ENCODE peak calls at places on chromosomes 12 and 14, in six cellular contexts. R is A549, Z is H1, Q is K562, Y is HepG2, H is GM12878. D is an unnamed sample.

GRCh38 chr12:107654866-107655265 is 30.7 kb upstream of the PWP1 start:
- DNase-seq in H (no peak), Y (no peak), R (no peak), Q (no peak), Z (no peak), D (no peak)

GRCh38 chr14:80956922-80957321 is 1.5 kb downstream of the TSHR start:
- DNase-seq in R (no peak), Y (no peak), H (no peak), Z (no peak), Q (no peak), D (no peak)

GRCh38 chr14:96255501-96256366 is at the start of gene BDKRB1:
- DNase-seq in H (no peak), Y (no peak), Q (no peak), Z (no peak), R (no peak), D (no peak)

GRCh38 chr14:98906123-98906995 is 365.6 kb downstream of the BCL11B start:
- DNase-seq in Z (no peak), H (no peak), R (peak; percentile 77), Q (no peak), Y (peak; percentile 3), D (no peak)

GRCh38 chr14:96627386-96627785 is 125.2 kb downstream of the PAPOLA start:
- DNase-seq in H (no peak), Q (no peak), R (no peak), Z (no peak), Y (no peak), D (no peak)

GRCh38 chr14:100537701-100538565 is 49.3 kb downstream of the BEGAIN start:
- DNase-seq in Y (no peak), R (no peak), Z (peak; percentile 52), Q (no peak), H (no peak), D (peak; percentile 39)

GRCh38 chr14:91728616-91729183 is 3.2 kb downstream of the CATSPERB start:
- DNase-seq in Y (no peak), H (no peak), Z (no peak), Q (no peak), R (no peak), D (no peak)

GRCh38 chr12:104494816-104495158 is 38.0 kb downstream of the CHST11 start:
- DNase-seq in Z (no peak), Q (no peak), H (peak; percentile 47), R (no peak), Y (no peak), D (no peak)

GRCh38 chr12:131894981-131895639 is 688 bp downstream of the ULK1 start:
- DNase-seq in Z (peak; percentile 57), Y (no peak), H (no peak), R (peak; percentile 49), Q (no peak), D (peak; percentile 53)

GRCh38 chr12:29131539-29131938 is 17.5 kb upstream of the FAR2 start:
- DNase-seq in Q (no peak), R (no peak), Z (no peak), Y (no peak), H (no peak), D (no peak)

GRCh38 chr12:21438643-21439042 is 1.2 kb downstream of the PYROXD1 start:
- DNase-seq in Z (no peak), Q (peak; percentile 24), H (no peak), R (peak; percentile 25), Y (no peak), D (no peak)

GRCh38 chr14:50339178-50339804 is 27.2 kb downstream of the DMAC2L start:
- DNase-seq in Y (no peak), R (no peak), Q (no peak), H (no peak), Z (no peak), D (no peak)

GRCh38 chr12:14194572-14194971 is 170.9 kb upstream of the ATF7IP start:
- DNase-seq in H (no peak), Z (no peak), Y (no peak), Q (no peak), R (no peak), D (no peak)

GRCh38 chr14:75459099-75459741 is 31.4 kb downstream of the JDP2 start:
- DNase-seq in H (no peak), Y (no peak), Q (no peak), R (peak; percentile 19), Z (no peak), D (no peak)

GRCh38 chr12:1635656-1636055 is 6.6 kb downstream of the WNT5B start:
- DNase-seq in H (no peak), Y (no peak), Z (no peak), R (no peak), Q (no peak), D (no peak)

GRCh38 chr12:1633459-1633858 is 4.4 kb downstream of the WNT5B start:
- DNase-seq in Q (no peak), Z (no peak), Y (no peak), R (no peak), H (no peak), D (no peak)

GRCh38 chr12:1634149-1634548 is 5.1 kb downstream of the WNT5B start:
- DNase-seq in R (no peak), H (no peak), Y (no peak), Z (no peak), Q (no peak), D (no peak)

GRCh38 chr12:1632702-1633101 is 3.7 kb downstream of the WNT5B start:
- DNase-seq in H (no peak), Q (no peak), R (no peak), Z (no peak), Y (no peak), D (no peak)

DNA sequence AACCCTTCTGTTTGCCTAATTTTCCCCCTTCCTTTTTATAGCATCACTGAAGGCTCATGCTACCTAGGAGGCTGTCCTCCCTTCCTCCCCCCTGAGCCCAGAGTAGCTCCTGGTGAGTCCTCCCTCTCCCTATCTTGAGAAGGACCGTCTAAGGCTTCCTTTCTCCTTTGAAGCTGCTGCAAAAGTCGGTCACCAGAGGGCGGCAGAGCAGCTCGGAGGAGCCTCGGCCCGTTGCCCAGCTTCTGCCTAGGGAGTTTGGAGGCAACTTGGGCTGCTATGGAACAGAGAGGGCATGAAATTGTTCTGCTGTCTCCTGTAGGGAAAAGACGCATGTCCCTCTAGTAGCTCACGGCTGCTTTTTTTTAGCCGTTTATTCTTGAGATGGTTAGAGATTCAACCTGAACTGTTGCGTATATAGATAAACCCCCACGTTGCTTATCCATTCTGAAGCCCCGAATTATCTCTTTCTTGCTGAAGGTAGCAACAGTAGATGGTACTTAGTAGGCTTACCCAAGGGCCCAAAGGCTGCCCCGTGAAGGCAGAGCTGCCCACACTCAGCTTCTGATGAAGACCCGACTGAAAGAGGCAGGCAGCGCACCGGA is 5.7 kb downstream of the WNT5B start:
- DNase-seq in Y (peak; percentile 27), Q (peak; percentile 74), R (peak; percentile 76), H (no peak), Z (peak; percentile 88), D (peak; percentile 83)
- TF ChIP-seq USF2 in Y (no peak), Q (no peak), R (no peak), H (no peak), Z (no peak), D (no peak)

GRCh38 chr12:113230315-113231274 is 9.3 kb downstream of the TPCN1 start:
- DNase-seq in R (no peak), Z (no peak), Q (peak; percentile 80), H (no peak), Y (peak; percentile 94), D (no peak)

GRCh38 chr12:113232232-113232615 is 11.0 kb downstream of the TPCN1 start:
- DNase-seq in R (no peak), H (no peak), Q (no peak), Z (no peak), Y (no peak), D (no peak)

GRCh38 chr12:113232787-113233585 is 11.7 kb downstream of the TPCN1 start:
- DNase-seq in Z (peak; percentile 72), Q (no peak), Y (no peak), H (peak; percentile 69), R (no peak), D (no peak)

GRCh38 chr12:113233967-113234366 is 12.7 kb downstream of the TPCN1 start:
- DNase-seq in R (no peak), Q (no peak), Z (no peak), Y (no peak), H (no peak), D (no peak)

DNA sequence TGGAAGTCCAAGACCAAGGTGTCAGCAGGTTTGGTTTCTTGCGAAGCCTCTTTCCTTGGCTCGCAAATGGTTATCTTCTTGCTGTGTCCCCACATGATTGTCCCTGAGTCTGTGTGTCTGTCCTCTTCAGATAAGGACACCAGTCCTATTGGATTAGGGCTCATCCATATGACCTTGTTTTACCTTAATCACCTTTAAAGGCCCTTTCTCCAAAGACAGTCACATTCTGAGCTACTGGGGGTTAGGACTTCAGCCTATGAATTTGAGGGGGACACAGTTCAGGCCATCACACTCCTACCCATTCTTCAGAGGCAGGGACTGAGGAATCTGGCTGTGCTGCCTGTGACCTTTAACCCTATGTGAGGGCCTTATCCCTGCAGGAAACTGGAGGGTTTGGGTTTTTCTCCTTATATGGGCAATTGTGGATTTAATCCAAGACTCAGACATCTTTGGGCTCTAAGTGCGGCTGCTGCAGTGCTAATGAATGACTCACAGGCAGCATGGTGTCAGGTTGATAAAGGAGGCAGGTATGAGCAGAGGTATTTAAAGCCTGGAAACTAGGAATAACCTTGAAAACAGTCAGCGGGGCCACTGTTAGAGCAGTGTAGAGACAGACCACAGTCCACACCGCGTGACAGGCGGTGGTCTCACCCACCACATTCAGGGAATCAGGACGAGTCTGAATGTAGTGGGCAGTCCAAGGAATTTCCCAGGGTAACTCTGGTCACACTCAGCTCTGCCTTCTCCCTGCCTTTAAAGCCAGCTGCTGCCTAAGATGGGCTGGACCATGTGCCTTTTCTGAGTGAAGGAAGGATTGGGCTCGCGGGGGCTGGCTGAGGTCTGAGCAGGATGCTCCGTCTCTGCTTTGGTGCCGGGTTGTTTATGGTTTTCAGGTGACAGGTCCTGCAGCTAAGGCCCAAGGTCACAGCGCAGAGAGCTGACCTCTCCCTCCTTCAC is 10.3 kb downstream of the TPCN1 start:
- DNase-seq in H (no peak), R (peak; percentile 36), Y (peak; percentile 79), Z (no peak), Q (peak; percentile 84), D (no peak)
- TF ChIP-seq EP300 in H (no peak), R (no peak), Y (peak; percentile 19), Z (peak; percentile 19), Q (peak; percentile 80), D (no peak)

GRCh38 chr12:48455116-48455515 is 17.2 kb upstream of the ANP32D start:
- DNase-seq in R (no peak), H (no peak), Q (no peak), Z (no peak), Y (no peak), D (no peak)

GRCh38 chr12:48459259-48459658 is 13.1 kb upstream of the ANP32D start:
- DNase-seq in Q (peak; percentile 55), R (no peak), Y (no peak), Z (no peak), H (no peak), D (no peak)

GRCh38 chr12:48451372-48451771 is 21.0 kb upstream of the ANP32D start:
- DNase-seq in H (no peak), Y (no peak), R (no peak), Q (no peak), Z (no peak), D (no peak)

DNA sequence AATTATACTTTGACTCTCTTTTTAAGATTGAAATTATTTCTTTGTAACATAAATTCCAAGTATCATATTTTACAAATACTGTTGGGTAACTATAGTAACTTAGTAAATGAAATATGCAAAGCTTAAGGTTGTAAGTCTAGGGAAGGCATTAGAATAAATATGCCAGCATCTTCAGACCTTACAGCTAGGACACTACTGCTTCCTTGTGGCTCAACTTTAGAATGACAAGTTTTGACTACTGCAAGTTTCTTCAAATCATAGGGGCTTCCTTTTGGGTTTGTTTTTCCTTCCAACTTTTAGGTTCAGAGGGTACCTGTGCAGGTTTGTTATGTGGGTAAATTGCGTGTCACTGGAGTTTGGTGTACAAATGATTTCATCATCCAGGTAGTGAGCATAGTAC is 17.7 kb upstream of the ANP32D start:
- DNase-seq in Y (peak; percentile 5), R (peak; percentile 50), Z (no peak), H (no peak), Q (peak; percentile 47), D (no peak)
- TF ChIP-seq USF2 in Y (no peak), R (no peak), Z (no peak), H (no peak), Q (no peak), D (no peak)

GRCh38 chr12:25195056-25195971 is at the start of the genes DNAI7 and ETFRF1:
- DNase-seq in H (peak; percentile 56), Q (peak; percentile 98), Z (peak; percentile 99), Y (peak; percentile 91), R (peak; percentile 95), D (peak; percentile 93)
- TF ChIP-seq EP300 in H (peak; percentile 28), Q (no peak), Z (no peak), Y (no peak), R (no peak), D (no peak)